ENCODE peak calls at places on chromosome 17, in ten cellular contexts. One of them, this sample, is unnamed.

GRCh38 chr17:290626-291025 is 62.0 kb downstream of the RPH3AL start:
- DNase-seq in transverse colon: no peak
- DNase-seq in iPS DF 6.9: no peak
- DNase-seq in body of pancreas: peak; percentile 6
- DNase-seq in psoas muscle: no peak
- DNase-seq in prostate gland: no peak
- DNase-seq in A673: no peak
- DNase-seq in neuronal stem cell: no peak
- DNase-seq in A549: no peak
- DNase-seq in effector memory CD4-positive, alpha-beta T cell: no peak
- DNase-seq in this sample: no peak

GRCh38 chr17:40209404-40210093 is 9.6 kb upstream of the WIPF2 start:
- DNase-seq in iPS DF 6.9: no peak
- DNase-seq in A549: no peak
- DNase-seq in A673: no peak
- DNase-seq in transverse colon: no peak
- DNase-seq in psoas muscle: no peak
- DNase-seq in prostate gland: no peak
- DNase-seq in effector memory CD4-positive, alpha-beta T cell: no peak
- DNase-seq in neuronal stem cell: no peak
- DNase-seq in body of pancreas: no peak
- DNase-seq in this sample: no peak

GRCh38 chr17:7932483-7932891 is 481 bp downstream of the CNTROB start:
- DNase-seq in psoas muscle: peak; percentile 19
- DNase-seq in A673: no peak
- DNase-seq in transverse colon: peak; percentile 43
- DNase-seq in iPS DF 6.9: no peak
- DNase-seq in body of pancreas: peak; percentile 30
- DNase-seq in A549: peak; percentile 73
- DNase-seq in prostate gland: no peak
- DNase-seq in neuronal stem cell: no peak
- DNase-seq in effector memory CD4-positive, alpha-beta T cell: no peak
- DNase-seq in this sample: no peak

GRCh38 chr17:40487371-40488020 is 13.9 kb downstream of the TNS4 start:
- DNase-seq in A549: no peak
- DNase-seq in body of pancreas: no peak
- DNase-seq in psoas muscle: no peak
- DNase-seq in iPS DF 6.9: no peak
- DNase-seq in A673: no peak
- DNase-seq in effector memory CD4-positive, alpha-beta T cell: no peak
- DNase-seq in neuronal stem cell: no peak
- DNase-seq in transverse colon: no peak
- DNase-seq in prostate gland: no peak
- DNase-seq in this sample: no peak

GRCh38 chr17:28725660-28726395 is at the start of gene TLCD1:
- DNase-seq in transverse colon: peak; percentile 73
- DNase-seq in neuronal stem cell: peak; percentile 74
- DNase-seq in body of pancreas: peak; percentile 76
- DNase-seq in A673: peak; percentile 80
- DNase-seq in effector memory CD4-positive, alpha-beta T cell: peak; percentile 62
- DNase-seq in iPS DF 6.9: no peak
- DNase-seq in prostate gland: peak; percentile 61
- DNase-seq in psoas muscle: peak; percentile 69
- DNase-seq in A549: peak; percentile 92
- DNase-seq in this sample: peak; percentile 65

GRCh38 chr17:40329981-40330794 is 21.2 kb downstream of the RARA start:
- DNase-seq in transverse colon: peak; percentile 60
- DNase-seq in psoas muscle: no peak
- DNase-seq in A673: no peak
- DNase-seq in A549: no peak
- DNase-seq in prostate gland: peak; percentile 71
- DNase-seq in iPS DF 6.9: no peak
- DNase-seq in effector memory CD4-positive, alpha-beta T cell: no peak
- DNase-seq in body of pancreas: peak; percentile 89
- DNase-seq in neuronal stem cell: no peak
- DNase-seq in this sample: no peak

GRCh38 chr17:33151565-33151964 is 141.5 kb downstream of the ASIC2 start:
- DNase-seq in effector memory CD4-positive, alpha-beta T cell: no peak
- DNase-seq in transverse colon: no peak
- DNase-seq in prostate gland: no peak
- DNase-seq in body of pancreas: no peak
- DNase-seq in iPS DF 6.9: no peak
- DNase-seq in neuronal stem cell: no peak
- DNase-seq in psoas muscle: no peak
- DNase-seq in A549: no peak
- DNase-seq in A673: no peak
- DNase-seq in this sample: no peak

GRCh38 chr17:28174352-28175046 is 132.0 kb downstream of the NLK start:
- DNase-seq in A549: no peak
- DNase-seq in iPS DF 6.9: no peak
- DNase-seq in body of pancreas: no peak
- DNase-seq in transverse colon: no peak
- DNase-seq in A673: no peak
- DNase-seq in neuronal stem cell: no peak
- DNase-seq in psoas muscle: no peak
- DNase-seq in effector memory CD4-positive, alpha-beta T cell: no peak
- DNase-seq in prostate gland: no peak
- DNase-seq in this sample: no peak

GRCh38 chr17:79023886-79024771 is at the start of gene C1QTNF1:
- DNase-seq in A549: peak; percentile 96
- DNase-seq in psoas muscle: peak; percentile 59
- DNase-seq in transverse colon: peak; percentile 70
- DNase-seq in neuronal stem cell: peak; percentile 44
- DNase-seq in iPS DF 6.9: no peak
- DNase-seq in prostate gland: no peak
- DNase-seq in A673: peak; percentile 79
- DNase-seq in body of pancreas: peak; percentile 61
- DNase-seq in effector memory CD4-positive, alpha-beta T cell: peak; percentile 13
- DNase-seq in this sample: no peak

GRCh38 chr17:31593806-31594205 is 202.3 kb downstream of the RAB11FIP4 start:
- DNase-seq in neuronal stem cell: no peak
- DNase-seq in effector memory CD4-positive, alpha-beta T cell: no peak
- DNase-seq in body of pancreas: no peak
- DNase-seq in transverse colon: no peak
- DNase-seq in A673: no peak
- DNase-seq in A549: no peak
- DNase-seq in prostate gland: no peak
- DNase-seq in psoas muscle: peak; percentile 74
- DNase-seq in iPS DF 6.9: no peak
- DNase-seq in this sample: no peak

GRCh38 chr17:62109378-62109902 is 44.4 kb upstream of the MED13 start:
- DNase-seq in body of pancreas: peak; percentile 87
- DNase-seq in transverse colon: peak; percentile 78
- DNase-seq in A673: peak; percentile 86
- DNase-seq in A549: peak; percentile 92
- DNase-seq in effector memory CD4-positive, alpha-beta T cell: no peak
- DNase-seq in psoas muscle: no peak
- DNase-seq in prostate gland: no peak
- DNase-seq in neuronal stem cell: peak; percentile 18
- DNase-seq in iPS DF 6.9: peak; percentile 61
- DNase-seq in this sample: peak; percentile 13

DNA sequence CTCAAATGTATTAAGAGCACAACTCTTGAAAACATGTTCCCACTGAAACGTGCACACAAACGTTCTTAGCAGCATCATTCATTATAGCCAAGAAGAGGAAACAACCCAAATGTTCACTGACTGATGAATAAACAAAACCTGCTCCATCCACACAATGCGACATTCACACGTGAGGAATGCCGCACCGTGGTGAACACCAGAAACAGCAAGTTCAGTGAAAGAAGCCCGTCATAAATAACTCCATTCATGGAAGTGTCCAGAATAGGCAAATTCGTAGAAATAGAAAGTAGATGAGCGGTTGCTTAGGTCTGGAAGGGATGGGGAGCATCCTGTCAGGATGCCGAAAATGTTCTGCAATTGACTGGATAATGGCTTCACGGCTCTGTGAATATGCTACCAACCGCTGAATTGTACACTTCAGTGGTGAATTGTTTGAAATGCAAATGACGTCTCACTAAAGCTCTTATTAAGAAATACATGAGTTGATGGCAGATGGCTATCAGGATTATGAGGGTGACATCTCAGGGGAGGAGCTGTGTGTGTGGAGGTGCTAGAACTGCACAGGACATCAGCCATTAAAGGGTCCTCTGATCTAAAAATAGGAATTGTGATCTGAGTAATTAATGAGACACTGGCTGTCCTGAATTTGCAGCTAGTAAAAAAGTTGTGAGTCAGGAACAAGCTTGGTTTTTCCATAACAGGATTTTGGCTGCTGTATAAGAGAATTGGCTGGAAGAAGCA is 771.0 kb downstream of the KCNJ18 start:
- DNase-seq in body of pancreas: no peak
- DNase-seq in iPS DF 6.9: no peak
- DNase-seq in psoas muscle: no peak
- DNase-seq in prostate gland: no peak
- DNase-seq in neuronal stem cell: no peak
- DNase-seq in A549: no peak
- DNase-seq in transverse colon: no peak
- DNase-seq in A673: no peak
- DNase-seq in effector memory CD4-positive, alpha-beta T cell: no peak
- DNase-seq in this sample: no peak
- H3K9me3 ChIP-seq in body of pancreas: no peaks in the 10 kb centered on the region
- H3K9me3 ChIP-seq in iPS DF 6.9: peaks cover 21% of the 10 kb centered on the region
- H3K9me3 ChIP-seq in psoas muscle: no peaks in the 10 kb centered on the region
- H3K9me3 ChIP-seq in prostate gland: no peaks in the 10 kb centered on the region
- H3K9me3 ChIP-seq in neuronal stem cell: peaks cover 42% of the 10 kb centered on the region
- H3K9me3 ChIP-seq in A549: no peaks in the 10 kb centered on the region
- H3K9me3 ChIP-seq in transverse colon: no peaks in the 10 kb centered on the region
- H3K9me3 ChIP-seq in A673: peaks cover 19% of the 10 kb centered on the region
- H3K9me3 ChIP-seq in effector memory CD4-positive, alpha-beta T cell: no peaks in the 10 kb centered on the region
- H3K9me3 ChIP-seq in this sample: no peaks in the 10 kb centered on the region

DNA sequence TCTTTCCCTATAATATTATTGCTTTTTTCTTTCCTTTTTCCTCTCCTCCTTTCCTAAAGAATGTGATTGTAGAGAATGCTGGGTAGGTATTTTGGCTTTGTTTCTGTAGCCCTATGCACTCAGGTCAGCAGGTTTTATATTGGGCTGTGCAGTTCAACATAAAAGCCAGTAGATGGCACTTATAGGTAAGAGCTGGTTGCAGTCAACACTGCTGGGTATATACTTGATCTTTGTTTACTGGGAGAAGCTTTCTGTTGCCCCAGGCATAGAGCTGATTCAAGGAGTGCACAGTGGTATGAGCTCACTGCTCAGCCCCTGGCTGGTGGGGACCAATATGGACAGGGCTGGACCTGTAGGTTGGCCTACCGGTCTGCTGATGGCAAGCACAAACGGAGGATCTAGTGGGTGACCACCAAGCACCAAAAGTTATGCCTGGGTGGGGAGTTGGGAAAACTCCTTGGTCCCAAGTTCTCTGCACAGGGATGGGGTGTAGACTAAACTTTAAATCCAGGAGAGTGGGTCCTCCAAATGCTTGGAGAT is 378.9 kb downstream of the PMP22 start:
- DNase-seq in transverse colon: no peak
- DNase-seq in A673: peak; percentile 0
- DNase-seq in prostate gland: no peak
- DNase-seq in body of pancreas: no peak
- DNase-seq in A549: no peak
- DNase-seq in psoas muscle: no peak
- DNase-seq in effector memory CD4-positive, alpha-beta T cell: no peak
- DNase-seq in neuronal stem cell: no peak
- DNase-seq in iPS DF 6.9: no peak
- DNase-seq in this sample: no peak
- H3K9me3 ChIP-seq in transverse colon: peaks cover 33% of the 10 kb centered on the region
- H3K9me3 ChIP-seq in A673: peaks cover 33% of the 10 kb centered on the region
- H3K9me3 ChIP-seq in prostate gland: no peaks in the 10 kb centered on the region
- H3K9me3 ChIP-seq in body of pancreas: peaks cover 13% of the 10 kb centered on the region
- H3K9me3 ChIP-seq in A549: peaks cover 35% of the 10 kb centered on the region
- H3K9me3 ChIP-seq in psoas muscle: peaks cover 21% of the 10 kb centered on the region
- H3K9me3 ChIP-seq in effector memory CD4-positive, alpha-beta T cell: peaks cover 8% of the 10 kb centered on the region
- H3K9me3 ChIP-seq in neuronal stem cell: peaks cover 10% of the 10 kb centered on the region
- H3K9me3 ChIP-seq in iPS DF 6.9: no peaks in the 10 kb centered on the region
- H3K9me3 ChIP-seq in this sample: peaks cover 13% of the 10 kb centered on the region

DNA sequence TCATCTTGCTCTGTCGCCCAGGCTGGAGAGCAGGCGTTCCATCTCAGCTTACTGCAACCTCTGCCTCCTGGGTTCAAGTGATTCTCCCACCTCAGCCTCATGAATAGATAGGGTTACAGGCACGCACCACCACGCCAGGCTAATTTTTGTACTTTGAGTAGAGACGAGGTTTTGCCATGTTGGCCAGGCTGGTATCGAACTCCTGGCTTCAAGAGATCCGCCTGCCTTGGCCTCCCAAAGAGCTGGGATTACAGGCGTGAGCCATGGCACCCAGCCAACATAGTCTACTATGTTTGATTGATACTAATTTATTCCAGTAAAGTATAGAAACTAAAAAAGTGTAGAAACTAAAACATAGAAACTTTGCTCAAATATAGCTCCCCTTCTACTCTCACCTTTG is 94.9 kb downstream of the CA4 start:
- DNase-seq in A673: no peak
- DNase-seq in body of pancreas: no peak
- DNase-seq in transverse colon: no peak
- DNase-seq in iPS DF 6.9: no peak
- DNase-seq in effector memory CD4-positive, alpha-beta T cell: no peak
- DNase-seq in prostate gland: no peak
- DNase-seq in psoas muscle: no peak
- DNase-seq in neuronal stem cell: no peak
- DNase-seq in A549: no peak
- DNase-seq in this sample: no peak
- H3K9me3 ChIP-seq in A673: no peaks in the 10 kb centered on the region
- H3K9me3 ChIP-seq in body of pancreas: no peaks in the 10 kb centered on the region
- H3K9me3 ChIP-seq in transverse colon: no peaks in the 10 kb centered on the region
- H3K9me3 ChIP-seq in iPS DF 6.9: no peaks in the 10 kb centered on the region
- H3K9me3 ChIP-seq in effector memory CD4-positive, alpha-beta T cell: no peaks in the 10 kb centered on the region
- H3K9me3 ChIP-seq in prostate gland: no peaks in the 10 kb centered on the region
- H3K9me3 ChIP-seq in psoas muscle: no peaks in the 10 kb centered on the region
- H3K9me3 ChIP-seq in neuronal stem cell: peaks cover 2% of the 10 kb centered on the region
- H3K9me3 ChIP-seq in A549: peaks cover 12% of the 10 kb centered on the region
- H3K9me3 ChIP-seq in this sample: no peaks in the 10 kb centered on the region

GRCh38 chr17:9917131-9917530 is 12.1 kb upstream of the RCVRN start:
- DNase-seq in effector memory CD4-positive, alpha-beta T cell: no peak
- DNase-seq in A673: no peak
- DNase-seq in psoas muscle: no peak
- DNase-seq in prostate gland: no peak
- DNase-seq in A549: no peak
- DNase-seq in neuronal stem cell: no peak
- DNase-seq in iPS DF 6.9: no peak
- DNase-seq in body of pancreas: no peak
- DNase-seq in transverse colon: no peak
- DNase-seq in this sample: no peak

GRCh38 chr17:9916108-9916507 is 11.0 kb upstream of the RCVRN start:
- DNase-seq in body of pancreas: no peak
- DNase-seq in effector memory CD4-positive, alpha-beta T cell: no peak
- DNase-seq in A549: no peak
- DNase-seq in psoas muscle: no peak
- DNase-seq in transverse colon: no peak
- DNase-seq in iPS DF 6.9: no peak
- DNase-seq in neuronal stem cell: no peak
- DNase-seq in A673: no peak
- DNase-seq in prostate gland: no peak
- DNase-seq in this sample: no peak

GRCh38 chr17:9912146-9913099 is 7.4 kb upstream of the RCVRN start:
- DNase-seq in A549: no peak
- DNase-seq in neuronal stem cell: no peak
- DNase-seq in psoas muscle: no peak
- DNase-seq in prostate gland: no peak
- DNase-seq in A673: no peak
- DNase-seq in body of pancreas: no peak
- DNase-seq in effector memory CD4-positive, alpha-beta T cell: no peak
- DNase-seq in transverse colon: no peak
- DNase-seq in iPS DF 6.9: no peak
- DNase-seq in this sample: no peak

GRCh38 chr17:9911089-9911488 is 6.0 kb upstream of the RCVRN start:
- DNase-seq in A673: no peak
- DNase-seq in body of pancreas: no peak
- DNase-seq in iPS DF 6.9: no peak
- DNase-seq in psoas muscle: no peak
- DNase-seq in prostate gland: no peak
- DNase-seq in A549: no peak
- DNase-seq in neuronal stem cell: no peak
- DNase-seq in effector memory CD4-positive, alpha-beta T cell: no peak
- DNase-seq in transverse colon: no peak
- DNase-seq in this sample: no peak

GRCh38 chr17:9913476-9913875 is 8.4 kb upstream of the RCVRN start:
- DNase-seq in A549: no peak
- DNase-seq in psoas muscle: no peak
- DNase-seq in neuronal stem cell: no peak
- DNase-seq in body of pancreas: no peak
- DNase-seq in A673: no peak
- DNase-seq in iPS DF 6.9: no peak
- DNase-seq in effector memory CD4-positive, alpha-beta T cell: no peak
- DNase-seq in transverse colon: no peak
- DNase-seq in prostate gland: no peak
- DNase-seq in this sample: no peak
- H3K9me3 ChIP-seq in A549: no peaks in the 10 kb centered on the region
- H3K9me3 ChIP-seq in psoas muscle: no peaks in the 10 kb centered on the region
- H3K9me3 ChIP-seq in neuronal stem cell: no peaks in the 10 kb centered on the region
- H3K9me3 ChIP-seq in body of pancreas: no peaks in the 10 kb centered on the region
- H3K9me3 ChIP-seq in A673: no peaks in the 10 kb centered on the region
- H3K9me3 ChIP-seq in iPS DF 6.9: no peaks in the 10 kb centered on the region
- H3K9me3 ChIP-seq in effector memory CD4-positive, alpha-beta T cell: no peaks in the 10 kb centered on the region
- H3K9me3 ChIP-seq in transverse colon: no peaks in the 10 kb centered on the region
- H3K9me3 ChIP-seq in prostate gland: no peaks in the 10 kb centered on the region
- H3K9me3 ChIP-seq in this sample: no peaks in the 10 kb centered on the region